ENCODE peak calls at places on chromosomes 3 and 15, in five cellular contexts. One of them, this sample, is unnamed.

GRCh38 chr3:114417265-114417664 is 123.4 kb downstream of the TIGIT start:
- DNase-seq in GM12878: no peak
- DNase-seq in HCT116: no peak
- DNase-seq in A549: no peak
- DNase-seq in SK-N-SH: no peak
- DNase-seq in this sample: no peak

GRCh38 chr3:44208568-44208967 is 33.1 kb upstream of the TOPAZ1 start:
- DNase-seq in SK-N-SH: no peak
- DNase-seq in A549: no peak
- DNase-seq in GM12878: no peak
- DNase-seq in HCT116: no peak
- DNase-seq in this sample: no peak

GRCh38 chr3:191216510-191216909 is 17.5 kb downstream of the OSTN start:
- DNase-seq in GM12878: no peak
- DNase-seq in HCT116: no peak
- DNase-seq in SK-N-SH: no peak
- DNase-seq in A549: no peak
- DNase-seq in this sample: no peak

GRCh38 chr15:89361451-89362202 is 27.0 kb upstream of the POLG start:
- DNase-seq in GM12878: no peak
- DNase-seq in SK-N-SH: peak
- DNase-seq in HCT116: no peak
- DNase-seq in A549: peak
- DNase-seq in this sample: peak

GRCh38 chr3:143847787-143848631 is at the start of gene SLC9A9:
- DNase-seq in GM12878: peak
- DNase-seq in A549: no peak
- DNase-seq in SK-N-SH: no peak
- DNase-seq in HCT116: no peak
- DNase-seq in this sample: peak

GRCh38 chr3:129346690-129347440 is 68.2 kb downstream of the HMCES start:
- DNase-seq in A549: no peak
- DNase-seq in HCT116: no peak
- DNase-seq in SK-N-SH: no peak
- DNase-seq in GM12878: no peak
- DNase-seq in this sample: no peak

GRCh38 chr3:187831125-187832051 is 86.1 kb upstream of the BCL6 start:
- DNase-seq in SK-N-SH: no peak
- DNase-seq in GM12878: no peak
- DNase-seq in A549: no peak
- DNase-seq in HCT116: no peak
- DNase-seq in this sample: no peak

GRCh38 chr3:70184105-70184504 is 128.3 kb downstream of the MDFIC2 start:
- DNase-seq in HCT116: no peak
- DNase-seq in SK-N-SH: no peak
- DNase-seq in A549: no peak
- DNase-seq in GM12878: no peak
- DNase-seq in this sample: no peak

GRCh38 chr3:116139607-116140006 is 305.7 kb downstream of the LSAMP start:
- DNase-seq in HCT116: no peak
- DNase-seq in A549: no peak
- DNase-seq in GM12878: no peak
- DNase-seq in SK-N-SH: no peak
- DNase-seq in this sample: no peak

GRCh38 chr3:141656771-141657170 is 81.3 kb upstream of the RNF7 start:
- DNase-seq in A549: no peak
- DNase-seq in HCT116: no peak
- DNase-seq in SK-N-SH: no peak
- DNase-seq in GM12878: no peak
- DNase-seq in this sample: no peak

GRCh38 chr3:169528289-169528688 is 135.2 kb downstream of the MECOM start:
- DNase-seq in HCT116: no peak
- DNase-seq in GM12878: no peak
- DNase-seq in A549: no peak
- DNase-seq in SK-N-SH: no peak
- DNase-seq in this sample: no peak

GRCh38 chr15:80173022-80173759 is 20.4 kb downstream of the FAH start:
- DNase-seq in GM12878: no peak
- DNase-seq in A549: peak
- DNase-seq in HCT116: peak
- DNase-seq in SK-N-SH: peak
- DNase-seq in this sample: peak

GRCh38 chr3:124768812-124769211 is 38.6 kb downstream of the UMPS start:
- DNase-seq in GM12878: no peak
- DNase-seq in SK-N-SH: peak
- DNase-seq in HCT116: no peak
- DNase-seq in A549: peak
- DNase-seq in this sample: peak

GRCh38 chr15:79595271-79595670 is 163.1 kb downstream of the MINAR1 start:
- DNase-seq in HCT116: no peak
- DNase-seq in A549: no peak
- DNase-seq in GM12878: no peak
- DNase-seq in SK-N-SH: no peak
- DNase-seq in this sample: no peak

GRCh38 chr3:4568831-4569230 is 75.7 kb downstream of the ITPR1 start:
- DNase-seq in SK-N-SH: no peak
- DNase-seq in HCT116: no peak
- DNase-seq in GM12878: no peak
- DNase-seq in A549: no peak
- DNase-seq in this sample: no peak

GRCh38 chr3:128481438-128481942 is 11.5 kb downstream of the GATA2 start:
- DNase-seq in A549: no peak
- DNase-seq in GM12878: no peak
- DNase-seq in HCT116: no peak
- DNase-seq in SK-N-SH: peak
- DNase-seq in this sample: no peak

GRCh38 chr15:35062164-35063099 is 22.7 kb downstream of the NANOGP8 start:
- DNase-seq in HCT116: no peak
- DNase-seq in A549: no peak
- DNase-seq in SK-N-SH: no peak
- DNase-seq in GM12878: no peak
- DNase-seq in this sample: no peak

GRCh38 chr15:81752149-81752942 is 293.5 kb downstream of the MEX3B start:
- DNase-seq in SK-N-SH: peak
- DNase-seq in GM12878: no peak
- DNase-seq in A549: no peak
- DNase-seq in HCT116: no peak
- DNase-seq in this sample: no peak

GRCh38 chr3:105527538-105527937 is 160.8 kb downstream of the ALCAM start:
- DNase-seq in SK-N-SH: no peak
- DNase-seq in A549: no peak
- DNase-seq in HCT116: no peak
- DNase-seq in GM12878: no peak
- DNase-seq in this sample: no peak

GRCh38 chr3:171088984-171089754 is 62.6 kb upstream of the SLC2A2 start:
- DNase-seq in SK-N-SH: no peak
- DNase-seq in GM12878: no peak
- DNase-seq in A549: peak
- DNase-seq in HCT116: peak
- DNase-seq in this sample: peak

GRCh38 chr3:37588761-37589160 is 272.9 kb upstream of the CTDSPL start:
- DNase-seq in HCT116: no peak
- DNase-seq in SK-N-SH: no peak
- DNase-seq in A549: no peak
- DNase-seq in GM12878: no peak
- DNase-seq in this sample: no peak

GRCh38 chr3:45145223-45145622 is 955 bp downstream of the CDCP1 start:
- DNase-seq in GM12878: no peak
- DNase-seq in HCT116: no peak
- DNase-seq in SK-N-SH: peak
- DNase-seq in A549: no peak
- DNase-seq in this sample: no peak

GRCh38 chr3:155949464-155950217 is 79.2 kb downstream of the GMPS start:
- DNase-seq in A549: no peak
- DNase-seq in GM12878: no peak
- DNase-seq in HCT116: no peak
- DNase-seq in SK-N-SH: no peak
- DNase-seq in this sample: no peak

GRCh38 chr3:64352596-64352989 is 127.3 kb upstream of the PRICKLE2 start:
- DNase-seq in HCT116: no peak
- DNase-seq in A549: no peak
- DNase-seq in GM12878: no peak
- DNase-seq in SK-N-SH: no peak
- DNase-seq in this sample: no peak

GRCh38 chr3:76134166-76134565 is 348.8 kb upstream of the ZNF717 start:
- DNase-seq in HCT116: no peak
- DNase-seq in A549: no peak
- DNase-seq in SK-N-SH: no peak
- DNase-seq in GM12878: no peak
- DNase-seq in this sample: no peak

GRCh38 chr3:52145736-52146110 is 8.5 kb downstream of the POC1A start:
- DNase-seq in GM12878: no peak
- DNase-seq in HCT116: no peak
- DNase-seq in A549: no peak
- DNase-seq in SK-N-SH: no peak
- DNase-seq in this sample: no peak

GRCh38 chr3:49120096-49120437 is 556 bp downstream of the USP19 start:
- DNase-seq in GM12878: no peak
- DNase-seq in SK-N-SH: no peak
- DNase-seq in A549: no peak
- DNase-seq in HCT116: no peak
- DNase-seq in this sample: peak

GRCh38 chr3:117836296-117836695 is 1126.7 kb downstream of the TUSC7 start:
- DNase-seq in A549: no peak
- DNase-seq in GM12878: no peak
- DNase-seq in SK-N-SH: no peak
- DNase-seq in HCT116: no peak
- DNase-seq in this sample: no peak
- TF ChIP-seq MAX in A549: no peak
- TF ChIP-seq MAX in GM12878: no peak
- TF ChIP-seq MAX in SK-N-SH: no peak
- TF ChIP-seq MAX in HCT116: no peak
- TF ChIP-seq MAX in this sample: no peak

GRCh38 chr3:88150771-88151170 is 1.0 kb downstream of the C3orf38 start:
- DNase-seq in A549: no peak
- DNase-seq in HCT116: no peak
- DNase-seq in GM12878: no peak
- DNase-seq in SK-N-SH: no peak
- DNase-seq in this sample: peak
- H3K4me3 ChIP-seq in A549: peak
- H3K4me3 ChIP-seq in HCT116: peak
- H3K4me3 ChIP-seq in GM12878: peak
- H3K4me3 ChIP-seq in SK-N-SH: peak
- H3K4me3 ChIP-seq in this sample: peak

GRCh38 chr3:148698190-148698806 is 595 bp downstream of the AGTR1 start:
- DNase-seq in SK-N-SH: no peak
- DNase-seq in HCT116: no peak
- DNase-seq in GM12878: no peak
- DNase-seq in A549: no peak
- DNase-seq in this sample: no peak
- TF ChIP-seq MAX in SK-N-SH: no peak
- TF ChIP-seq MAX in HCT116: no peak
- TF ChIP-seq MAX in GM12878: no peak
- TF ChIP-seq MAX in A549: no peak
- TF ChIP-seq MAX in this sample: no peak

DNA sequence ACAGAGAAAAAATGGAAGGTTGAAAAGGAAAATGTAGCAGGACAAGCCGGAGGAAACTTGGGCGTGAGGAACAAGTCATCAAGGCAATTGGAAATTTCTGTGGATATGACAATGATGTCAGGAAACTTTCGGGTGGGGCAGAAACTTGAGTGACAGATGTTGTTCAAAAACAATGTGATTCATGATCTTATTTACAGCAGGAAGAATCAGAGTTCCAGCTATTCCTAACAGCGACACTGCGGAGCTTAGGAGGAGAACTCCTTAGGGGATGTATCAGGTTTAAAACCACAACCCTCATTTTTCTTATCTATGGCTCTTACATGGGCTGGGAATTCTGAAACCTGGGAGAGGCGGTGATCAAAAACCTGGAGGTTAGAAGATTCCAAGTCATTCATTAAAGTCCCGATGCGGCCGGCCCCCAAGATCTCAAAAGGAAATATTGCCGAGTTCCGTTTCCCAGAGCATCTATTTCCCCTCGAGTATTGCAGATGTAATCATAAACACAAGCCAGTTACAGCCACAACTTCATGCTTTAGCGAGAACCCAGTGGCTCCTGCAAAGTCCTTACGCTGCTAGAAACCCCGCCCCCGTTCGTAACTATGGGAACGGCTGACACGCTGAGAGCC is 652 bp upstream of the ARRDC4 start:
- DNase-seq in SK-N-SH: no peak
- DNase-seq in HCT116: peak
- DNase-seq in GM12878: no peak
- DNase-seq in A549: no peak
- DNase-seq in this sample: no peak
- H3K4me3 ChIP-seq in SK-N-SH: peak
- H3K4me3 ChIP-seq in HCT116: peak
- H3K4me3 ChIP-seq in GM12878: no peak
- H3K4me3 ChIP-seq in A549: peak
- H3K4me3 ChIP-seq in this sample: peak